ENCODE peak calls at places on chromosomes 11 and 22, in four cellular contexts. S, X, V and B are unnamed samples.

GRCh38 chr22:40176921-40177737 is 596 bp upstream of the TNRC6B start:
- DNase-seq in X (no peak), S (peak), V (no peak), B (peak)

GRCh38 chr11:100031973-100032372 is 655.1 kb upstream of the ARHGAP42 start:
- DNase-seq in S (no peak), V (no peak), X (no peak), B (no peak)

GRCh38 chr11:33658195-33658900 is 42.3 kb downstream of the C11orf91 start:
- DNase-seq in V (no peak), S (no peak), X (no peak), B (no peak)

GRCh38 chr22:28426346-28427132 is 253.1 kb downstream of the TTC28 start:
- DNase-seq in S (no peak), V (no peak), X (peak), B (no peak)

GRCh38 chr11:94674005-94674491 is 94.1 kb upstream of the AMOTL1 start:
- DNase-seq in S (no peak), X (no peak), V (no peak), B (no peak)

GRCh38 chr22:39283312-39284141 is 35.9 kb downstream of the RPL3 start:
- DNase-seq in X (peak), V (peak), S (no peak), B (no peak)

GRCh38 chr11:61621917-61622585 is 41.2 kb upstream of the SYT7 start:
- DNase-seq in X (no peak), V (no peak), S (no peak), B (no peak)

GRCh38 chr22:40396882-40397281 is 26.5 kb downstream of the SGSM3 start:
- DNase-seq in S (no peak), X (no peak), V (no peak), B (no peak)

GRCh38 chr11:106624377-106624776 is 393.9 kb downstream of the GUCY1A2 start:
- DNase-seq in S (no peak), V (no peak), X (no peak), B (no peak)

GRCh38 chr22:25362215-25362882 is 142.9 kb downstream of the CRYBB2 start:
- DNase-seq in X (peak), S (peak), V (peak), B (peak)

GRCh38 chr11:73230931-73231330 is 12.8 kb downstream of the P2RY2 start:
- DNase-seq in S (no peak), V (no peak), X (no peak), B (peak)

GRCh38 chr11:76241243-76242000 is 35.1 kb upstream of the WNT11 start:
- DNase-seq in X (no peak), V (no peak), S (no peak), B (no peak)

GRCh38 chr11:32752001-32752400 is 42.5 kb downstream of the CCDC73 start:
- DNase-seq in S (no peak), X (no peak), V (no peak), B (no peak)

GRCh38 chr11:14242198-14242597 is 116.8 kb downstream of the RRAS2 start:
- DNase-seq in X (no peak), V (peak), S (no peak), B (no peak)